ENCODE peak calls at places on chromosomes 2 and 18, in seven cellular contexts. V, D, B, L, S, I and P are unnamed samples. For H3K36me3, the result is how much of the 10 kb centered on the place peaks cover.

GRCh38 chr2:13821255-13821880 is 811.1 kb upstream of the LRATD1 start:
- DNase-seq in V (no peak), D (peak), B (no peak), L (no peak), S (no peak), I (no peak), P (no peak)

GRCh38 chr2:104213758-104214157 is 640.2 kb upstream of the POU3F3 start:
- DNase-seq in V (no peak), D (no peak), B (no peak), L (no peak), S (no peak), I (no peak), P (no peak)

GRCh38 chr2:236167297-236168109 is 683 bp downstream of the GBX2 start:
- DNase-seq in V (no peak), D (peak), B (no peak), L (peak), S (no peak), I (no peak), P (no peak)

GRCh38 chr2:48707466-48707865 is 48.1 kb downstream of the LHCGR start:
- DNase-seq in V (no peak), D (peak), B (no peak), L (peak), S (no peak), I (no peak), P (no peak)

GRCh38 chr2:223889133-223889769 is 51.9 kb upstream of the AP1S3 start:
- DNase-seq in V (no peak), D (no peak), B (no peak), L (no peak), S (no peak), I (no peak), P (no peak)

GRCh38 chr2:38260469-38260868 is 116.6 kb downstream of the ATL2 start:
- DNase-seq in V (no peak), D (no peak), B (no peak), L (no peak), S (no peak), I (no peak), P (no peak)

GRCh38 chr2:222410534-222410933 is 13.8 kb upstream of the SGPP2 start:
- DNase-seq in V (no peak), D (no peak), B (no peak), L (peak), S (no peak), I (no peak), P (no peak)

GRCh38 chr2:45728458-45728942 is 77.0 kb downstream of the PRKCE start:
- DNase-seq in V (no peak), D (no peak), B (no peak), L (no peak), S (no peak), I (no peak), P (peak)

GRCh38 chr2:241680827-241681599 is 5.6 kb downstream of the DTYMK start:
- DNase-seq in V (no peak), D (peak), B (no peak), L (peak), S (peak), I (no peak), P (no peak)

GRCh38 chr2:27494944-27495554 is at the start of gene FNDC4:
- DNase-seq in V (peak), D (no peak), B (no peak), L (peak), S (peak), I (peak), P (no peak)

DNA sequence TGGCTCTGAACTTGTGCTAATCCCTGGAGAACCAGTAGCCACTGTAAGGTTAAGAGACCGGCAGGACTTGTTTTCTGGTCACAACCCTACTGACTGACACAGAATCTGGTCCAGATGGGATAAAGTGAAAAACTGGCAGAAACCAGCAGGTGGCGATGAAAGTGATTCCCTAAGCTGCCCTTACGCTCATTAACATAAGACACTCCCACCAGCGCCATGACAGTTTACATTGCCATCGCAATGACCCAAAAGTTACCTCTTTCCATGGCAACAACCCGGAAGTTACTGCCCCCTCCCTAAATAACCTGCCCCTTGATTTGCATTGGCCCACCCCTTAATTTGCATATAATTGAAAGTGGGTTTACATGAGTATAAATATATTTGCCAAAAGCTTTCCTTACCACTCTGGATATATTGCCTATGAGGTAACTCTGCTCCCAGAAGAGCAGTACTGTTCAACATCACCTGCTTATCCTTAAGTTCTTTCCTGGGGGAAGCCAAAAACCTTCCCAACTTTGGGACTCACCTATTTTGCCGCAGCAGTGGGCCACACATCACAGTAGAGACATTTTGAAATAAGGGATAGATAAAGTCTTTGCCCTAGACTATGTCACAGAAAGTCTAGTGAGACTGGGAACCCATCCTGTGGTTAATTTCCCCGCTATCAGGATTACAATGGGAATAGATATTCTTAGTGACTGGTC is 35.8 kb upstream of the AFF3 start:
- DNase-seq in V (no peak), D (peak), B (no peak), L (peak), S (no peak), I (no peak), P (peak)
- TF ChIP-seq CTCF in V (peak), D (peak), B (no peak), L (peak), S (peak), I (peak), P (peak)

GRCh38 chr18:57050314-57050949 is 96.5 kb upstream of the BOD1L2 start:
- DNase-seq in V (no peak), D (no peak), B (no peak), L (no peak), S (no peak), I (peak), P (no peak)
- H3K4me3 ChIP-seq in V (no peak), D (no peak), B (no peak), L (no peak), S (no peak), I (no peak), P (no peak)

GRCh38 chr18:11884396-11885030 is 23.6 kb downstream of the MPPE1 start:
- DNase-seq in V (no peak), D (no peak), B (no peak), L (no peak), S (no peak), I (no peak), P (no peak)
- H3K36me3 ChIP-seq in V (half or more), D (under half), B (under half), L (under half), S (under half), I (under half), P (under half)

GRCh38 chr2:86298411-86299390 is 38.7 kb downstream of the REEP1 start:
- DNase-seq in V (no peak), D (no peak), B (no peak), L (no peak), S (peak), I (peak), P (no peak)

GRCh38 chr2:86295071-86295470 is 42.4 kb downstream of the REEP1 start:
- DNase-seq in V (no peak), D (no peak), B (no peak), L (no peak), S (no peak), I (peak), P (no peak)

GRCh38 chr2:86300496-86300895 is 36.9 kb downstream of the REEP1 start:
- DNase-seq in V (no peak), D (no peak), B (no peak), L (no peak), S (no peak), I (no peak), P (no peak)

GRCh38 chr2:86296947-86297346 is 40.5 kb downstream of the REEP1 start:
- DNase-seq in V (no peak), D (no peak), B (no peak), L (no peak), S (no peak), I (no peak), P (no peak)

GRCh38 chr2:86297382-86298147 is 39.9 kb downstream of the REEP1 start:
- DNase-seq in V (no peak), D (no peak), B (no peak), L (no peak), S (no peak), I (no peak), P (no peak)
- TF ChIP-seq CTCF in V (peak), D (peak), B (peak), L (no peak), S (peak), I (peak), P (peak)